ENCODE peak calls at places on chromosomes 4 and X, in four cellular contexts. H is COLO829; E is T-helper 17 cell; U is activated CD8-positive, alpha-beta memory T cell treated with anti-CD3 and anti-CD28 coated beads, Interleukin-2, amount 50 U/mL, for 4 hours. B is an unnamed sample.

GRCh38 chr4:55303818-55304217 is 42.2 kb upstream of the SRD5A3 start:
- DNase-seq in H (no peak), E (no peak), U (no peak), B (no peak)

GRCh38 chrX:32877592-32877991 is 333.8 kb downstream of the DMD start:
- DNase-seq in H (no peak), E (no peak), U (no peak), B (no peak)

GRCh38 chrX:22652596-22652995 is 347.2 kb upstream of the DDX53 start:
- DNase-seq in H (peak; percentile 19), E (no peak), U (no peak), B (no peak)

GRCh38 chrX:48083212-48083611 is 11.8 kb upstream of the ZNF630 start:
- DNase-seq in H (peak; percentile 60), E (peak; percentile 9), U (peak; percentile 30), B (peak; percentile 34)

GRCh38 chr4:107978716-107979451 is 10.8 kb upstream of the HADH start:
- DNase-seq in H (peak; percentile 43), E (no peak), U (no peak), B (no peak)

GRCh38 chr4:139647184-139647583 is 18.4 kb upstream of the MGST2 start:
- DNase-seq in H (no peak), E (no peak), U (no peak), B (no peak)

GRCh38 chr4:186037692-186038658 is 31.0 kb upstream of the TLR3 start:
- DNase-seq in H (peak; percentile 73), E (no peak), U (no peak), B (peak; percentile 9)

GRCh38 chr4:184348311-184349233 is 125.8 kb downstream of the IRF2 start:
- DNase-seq in H (no peak), E (no peak), U (no peak), B (no peak)

GRCh38 chr4:86595426-86595805 is 1.3 kb downstream of the PTPN13 start:
- DNase-seq in H (no peak), E (no peak), U (no peak), B (peak; percentile 4)

GRCh38 chr4:8832130-8832930 is 39.3 kb downstream of the HMX1 start:
- DNase-seq in H (no peak), E (no peak), U (no peak), B (no peak)

GRCh38 chr4:106297636-106298035 is 18.4 kb downstream of the TBCK start:
- DNase-seq in H (no peak), E (no peak), U (no peak), B (no peak)

GRCh38 chr4:46649390-46649789 is 259.5 kb upstream of the GABRA2 start:
- DNase-seq in H (no peak), E (no peak), U (no peak), B (no peak)

GRCh38 chr4:186033027-186033426 is 35.9 kb upstream of the TLR3 start:
- DNase-seq in H (no peak), E (no peak), U (no peak), B (no peak)

B was measured in T-helper 1 cell.